ENCODE peak calls at places on chromosomes 4 and X, in six cellular contexts. V, P, X, F, K and B are unnamed samples.

GRCh38 chr4:6343950-6344408 is 74.3 kb downstream of the WFS1 start:
- DNase-seq in P (no peak), V (no peak), K (no peak), F (peak; percentile 69), X (no peak), B (peak; percentile 10)

GRCh38 chr4:74793757-74794340 is 474 bp downstream of the BTC start:
- DNase-seq in K (peak; percentile 0), X (no peak), F (peak; percentile 21), V (peak; percentile 74), P (no peak), B (peak; percentile 24)

GRCh38 chr4:155777971-155778710 is 19.3 kb downstream of the GUCY1B1 start:
- DNase-seq in P (no peak), V (no peak), F (peak; percentile 78), K (no peak), X (no peak), B (peak; percentile 23)

GRCh38 chr4:182449960-182450359 is 206.8 kb downstream of the TENM3 start:
- DNase-seq in X (no peak), F (no peak), V (no peak), P (no peak), K (no peak), B (no peak)

GRCh38 chr4:140256335-140256734 is 102.4 kb upstream of the MAML3 start:
- DNase-seq in K (no peak), P (no peak), F (peak; percentile 74), X (no peak), V (no peak), B (peak; percentile 43)

GRCh38 chr4:91894006-91894405 is 409.8 kb upstream of the GRID2 start:
- DNase-seq in P (no peak), K (no peak), F (no peak), V (no peak), X (no peak), B (no peak)

GRCh38 chr4:156638925-156639605 is 332.5 kb downstream of the PDGFC start:
- DNase-seq in V (no peak), P (no peak), X (no peak), F (peak; percentile 77), K (no peak), B (peak; percentile 77)

GRCh38 chrX:108186811-108187210 is 95.2 kb downstream of the ATG4A start:
- DNase-seq in F (peak; percentile 90), K (no peak), V (no peak), P (no peak), X (no peak), B (peak; percentile 69)

GRCh38 chrX:45845142-45845541 is 644.5 kb upstream of the DIPK2B start:
- DNase-seq in P (no peak), F (no peak), V (no peak), K (no peak), X (no peak), B (no peak)

GRCh38 chr4:9988349-9988748 is 32.9 kb downstream of the SLC2A9 start:
- DNase-seq in F (peak; percentile 66), X (no peak), V (no peak), P (no peak), K (no peak), B (peak; percentile 22)

GRCh38 chr4:162010362-162010761 is 153.4 kb downstream of the FSTL5 start:
- DNase-seq in K (no peak), V (no peak), P (no peak), X (no peak), F (peak; percentile 83), B (peak; percentile 6)